ENCODE peak calls at places on chromosomes 13 and 19, in five cellular contexts. X is right lobe of liver, R is H9, T is A549, F is HepG2. L is an unnamed sample.

GRCh38 chr19:35960432-35960972 is 24.3 kb downstream of the LRFN3 start:
- DNase-seq in X (no peak), R (no peak), T (no peak), F (no peak), L (no peak)

GRCh38 chr13:113975416-113975815 is 1.5 kb upstream of the C13orf46 start:
- DNase-seq in X (peak; percentile 47), R (no peak), T (no peak), F (no peak), L (no peak)

GRCh38 chr13:100235311-100235901 is 146.5 kb downstream of the PCCA start:
- DNase-seq in X (no peak), R (no peak), T (peak; percentile 23), F (peak; percentile 60), L (peak; percentile 66)

GRCh38 chr13:107099661-107100060 is 531.7 kb upstream of the ARGLU1 start:
- DNase-seq in X (no peak), R (no peak), T (no peak), F (no peak), L (no peak)

GRCh38 chr19:44356383-44357111 is at the start of gene ZNF112:
- DNase-seq in X (peak; percentile 94), R (peak; percentile 96), T (peak; percentile 62), F (peak; percentile 94), L (peak; percentile 96)

GRCh38 chr13:110530839-110531499 is 30.6 kb downstream of the RAB20 start:
- DNase-seq in X (no peak), R (no peak), T (no peak), F (no peak), L (no peak)

GRCh38 chr19:21463449-21464105 is 41.8 kb upstream of the ZNF429 start:
- DNase-seq in X (no peak), R (peak; percentile 95), T (no peak), F (no peak), L (peak; percentile 92)

GRCh38 chr19:33434090-33434885 is 60.8 kb downstream of the CEBPG start:
- DNase-seq in X (peak; percentile 38), R (no peak), T (no peak), F (no peak), L (no peak)

GRCh38 chr13:109869312-109870237 is 83.2 kb upstream of the IRS2 start:
- DNase-seq in X (peak; percentile 74), R (peak; percentile 59), T (peak; percentile 70), F (no peak), L (no peak)

GRCh38 chr19:8399681-8400188 is 9.6 kb downstream of the RAB11B start:
- DNase-seq in X (peak; percentile 53), R (no peak), T (no peak), F (no peak), L (no peak)

GRCh38 chr19:42074513-42075363 is 1.2 kb upstream of the ZNF574 start:
- DNase-seq in X (no peak), R (no peak), T (peak; percentile 87), F (no peak), L (peak; percentile 22)

GRCh38 chr13:105655046-105655445 is 880.4 kb downstream of the EFNB2 start:
- DNase-seq in X (no peak), R (no peak), T (no peak), F (no peak), L (no peak)

GRCh38 chr13:95793018-95793555 is 116.1 kb downstream of the DNAJC3 start:
- DNase-seq in X (no peak), R (no peak), T (no peak), F (no peak), L (no peak)

GRCh38 chr19:1417145-1417544 is 9.8 kb downstream of the DAZAP1 start:
- DNase-seq in X (peak; percentile 54), R (no peak), T (no peak), F (no peak), L (no peak)

GRCh38 chr19:34276614-34277013 is 22.3 kb downstream of the GARRE1 start:
- DNase-seq in X (no peak), R (no peak), T (no peak), F (no peak), L (no peak)

GRCh38 chr13:24304620-24305019 is 4.8 kb upstream of the C1QTNF9 start:
- DNase-seq in X (no peak), R (no peak), T (no peak), F (no peak), L (no peak)

GRCh38 chr19:51123381-51124186 is 1.1 kb upstream of the SIGLEC9 start:
- DNase-seq in X (peak; percentile 62), R (no peak), T (no peak), F (no peak), L (no peak)

GRCh38 chr13:75263741-75264407 is 218.1 kb downstream of the TBC1D4 start:
- DNase-seq in X (no peak), R (no peak), T (no peak), F (no peak), L (peak; percentile 6)

GRCh38 chr13:59111711-59112110 is 1052.0 kb downstream of the DIAPH3 start:
- DNase-seq in X (no peak), R (no peak), T (no peak), F (no peak), L (peak; percentile 87)

GRCh38 chr19:10417598-10418280 is 2.6 kb upstream of the PDE4A start:
- DNase-seq in X (no peak), R (peak; percentile 70), T (no peak), F (no peak), L (peak; percentile 44)

GRCh38 chr19:55005684-55006488 is 32.2 kb downstream of the GP6 start:
- DNase-seq in X (no peak), R (peak; percentile 83), T (peak; percentile 82), F (peak; percentile 12), L (peak; percentile 1)

GRCh38 chr19:46944123-46944718 is 75.4 kb upstream of the NPAS1 start:
- DNase-seq in X (no peak), R (no peak), T (no peak), F (no peak), L (no peak)
- H3K27ac ChIP-seq in X (no peak overlapping the region), R (no peak overlapping the region), T (peak overlapping the region; percentile 25), F (peak overlapping the region; percentile 76), L (peak overlapping the region; percentile 91)

GRCh38 chr13:25490236-25490635 is 118.5 kb downstream of the ATP8A2 start:
- DNase-seq in X (no peak), R (no peak), T (no peak), F (no peak), L (no peak)
- H3K9me3 ChIP-seq in X (no peaks in the 10 kb centered on the region), R (no peaks in the 10 kb centered on the region), T (no peaks in the 10 kb centered on the region), F (no peaks in the 10 kb centered on the region), L (no peaks in the 10 kb centered on the region)

GRCh38 chr19:48954011-48954594 is 572 bp upstream of the BAX start:
- DNase-seq in X (no peak), R (no peak), T (no peak), F (no peak), L (no peak)
- H3K27ac ChIP-seq in X (peak overlapping the region; percentile 85), R (no peak overlapping the region), T (peak overlapping the region; percentile 96), F (peak overlapping the region; percentile 81), L (peak overlapping the region; percentile 83)

GRCh38 chr13:77397636-77398035 is 70.7 kb upstream of the MYCBP2 start:
- DNase-seq in X (no peak), R (no peak), T (no peak), F (no peak), L (no peak)

DNA sequence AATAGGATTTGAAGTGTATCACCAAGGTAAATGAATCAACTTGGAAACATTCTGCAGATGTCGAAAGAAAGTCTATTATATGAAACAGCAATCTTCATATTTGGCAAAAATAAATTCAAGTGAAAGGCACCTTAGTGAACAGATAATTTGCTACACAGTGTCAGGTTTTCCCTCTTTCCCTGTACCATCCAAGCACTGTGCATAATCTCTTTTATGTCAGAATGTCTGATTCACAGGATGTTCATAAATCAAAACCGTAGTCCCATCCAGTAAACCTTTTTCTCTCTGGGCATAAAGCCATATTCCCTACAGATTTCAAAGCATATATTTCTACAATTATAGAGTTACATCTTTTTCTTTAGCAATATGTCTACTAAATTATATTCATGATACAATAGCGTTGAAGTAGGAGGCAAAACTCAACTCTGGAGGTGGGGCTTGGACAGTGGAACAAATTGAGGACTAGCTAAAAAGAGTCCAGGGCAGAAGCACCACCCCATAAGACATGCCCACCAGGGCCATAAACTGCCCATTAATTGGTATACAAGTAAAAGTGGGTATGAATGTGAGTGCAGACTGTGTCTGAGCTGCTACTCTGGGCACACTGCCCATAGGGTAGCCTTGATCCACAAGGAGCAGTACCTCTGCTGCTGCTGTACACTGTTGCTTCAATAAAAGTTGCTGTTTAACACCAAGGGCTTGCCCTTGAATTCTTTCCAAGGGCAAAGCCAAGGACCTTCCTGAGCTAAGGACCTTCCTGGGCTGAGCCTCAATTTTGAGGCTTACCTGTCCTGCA is 72.1 kb upstream of the MYCBP2 start:
- DNase-seq in X (no peak), R (no peak), T (no peak), F (no peak), L (no peak)
- H3K9me3 ChIP-seq in X (no peaks in the 10 kb centered on the region), R (no peaks in the 10 kb centered on the region), T (no peaks in the 10 kb centered on the region), F (no peaks in the 10 kb centered on the region), L (no peaks in the 10 kb centered on the region)

DNA sequence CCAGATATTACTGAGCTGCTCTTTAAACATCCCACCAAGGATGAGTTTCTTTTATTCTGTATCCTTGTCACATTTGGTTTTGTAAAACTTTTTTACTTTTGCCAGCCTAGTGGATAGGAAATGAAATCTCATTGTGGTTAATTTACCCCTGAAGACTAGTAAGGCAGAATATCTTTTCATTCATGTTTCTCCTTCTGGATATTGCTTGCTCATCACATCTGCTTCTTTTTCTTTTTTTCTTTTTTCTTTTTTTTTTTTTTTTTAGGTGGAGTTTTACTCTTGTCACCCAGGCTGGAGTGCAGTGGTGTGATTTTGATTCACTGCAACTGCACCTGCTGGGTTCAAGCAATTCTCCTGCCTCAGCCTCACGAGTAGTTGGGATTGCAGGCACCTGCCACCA is 31.4 kb downstream of the SIPA1L3 start:
- DNase-seq in X (no peak), R (no peak), T (no peak), F (no peak), L (no peak)
- H3K27ac ChIP-seq in X (no peak overlapping the region), R (no peak overlapping the region), T (no peak overlapping the region), F (no peak overlapping the region), L (no peak overlapping the region)

GRCh38 chr19:52557231-52557995 is 12.7 kb upstream of the ZNF701 start:
- DNase-seq in X (no peak), R (no peak), T (no peak), F (no peak), L (no peak)
- H3K9me3 ChIP-seq in X (peaks cover 9% of the 10 kb centered on the region), R (peaks cover 28% of the 10 kb centered on the region), T (peaks cover 59% of the 10 kb centered on the region), F (peaks cover 56% of the 10 kb centered on the region), L (peaks cover 3% of the 10 kb centered on the region)

GRCh38 chr19:11452814-11453335 is 17.4 kb downstream of the PRKCSH start:
- DNase-seq in X (no peak), R (no peak), T (no peak), F (no peak), L (no peak)
- H3K27ac ChIP-seq in X (no peak overlapping the region), R (no peak overlapping the region), T (peak overlapping the region; percentile 16), F (no peak overlapping the region), L (no peak overlapping the region)

DNA sequence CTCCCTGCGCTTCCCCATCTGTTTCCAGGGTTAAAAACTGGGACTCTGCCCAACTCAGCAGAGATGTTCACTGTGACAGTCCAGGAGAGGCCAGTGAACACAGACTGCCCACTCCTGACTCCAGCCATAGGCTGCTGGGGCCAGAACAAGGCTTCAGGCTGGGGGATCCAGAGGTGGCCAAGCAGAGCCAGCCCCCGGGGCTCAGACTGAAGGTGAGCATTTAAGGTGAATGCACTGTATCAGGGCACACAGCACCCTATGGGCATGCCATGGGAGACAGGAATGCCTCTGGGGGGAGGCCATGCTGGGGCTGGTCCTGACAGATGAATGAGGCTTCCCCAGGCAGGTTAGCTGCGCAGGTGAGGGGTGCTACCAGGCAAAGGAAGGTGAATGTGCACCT is 96.4 kb downstream of the TUBA3C start:
- DNase-seq in X (no peak), R (no peak), T (no peak), F (no peak), L (no peak)
- H3K9me3 ChIP-seq in X (no peaks in the 10 kb centered on the region), R (peaks cover 96% of the 10 kb centered on the region), T (no peaks in the 10 kb centered on the region), F (peaks cover 9% of the 10 kb centered on the region), L (no peaks in the 10 kb centered on the region)

L was measured in cardiac muscle cell.